ENCODE peak calls at places on chromosome 22, in four cellular contexts. R is uterus, P is IMR-90, E is H54. C is an unnamed sample.

GRCh38 chr22:29916007-29916544 is 33.1 kb downstream of the MTMR3 start:
- DNase-seq in R (no peak), P (peak), E (no peak), C (no peak)

GRCh38 chr22:50599816-50600454 is 658 bp upstream of the MAPK8IP2 start:
- DNase-seq in E (peak), R (no peak), P (no peak), C (peak)

GRCh38 chr22:44151661-44152060 is 29.1 kb upstream of the PARVG start:
- DNase-seq in E (peak), P (peak), R (no peak), C (no peak)

GRCh38 chr22:27445876-27446275 is 355.7 kb downstream of the MN1 start:
- DNase-seq in P (peak), E (no peak), R (peak), C (no peak)

GRCh38 chr22:36156515-36157419 is 3.8 kb downstream of the APOL3 start:
- DNase-seq in E (peak), P (peak), R (peak), C (peak)

GRCh38 chr22:28231423-28231822 is 312.4 kb upstream of the PITPNB start:
- DNase-seq in P (peak), R (no peak), E (no peak), C (no peak)

GRCh38 chr22:45587638-45588481 is 83.8 kb upstream of the ATXN10 start:
- DNase-seq in E (peak), P (peak), R (no peak), C (no peak)

GRCh38 chr22:41041532-41041931 is 50.9 kb upstream of the EP300 start:
- DNase-seq in P (no peak), R (no peak), E (no peak), C (no peak)

GRCh38 chr22:35457729-35458546 is 58.0 kb downstream of the MCM5 start:
- DNase-seq in R (no peak), E (no peak), P (peak), C (no peak)

GRCh38 chr22:19176175-19176630 is 2.3 kb downstream of the SLC25A1 start:
- DNase-seq in P (no peak), R (no peak), E (no peak), C (no peak)

GRCh38 chr22:19176732-19177131 is 1.8 kb downstream of the SLC25A1 start:
- DNase-seq in R (no peak), E (no peak), P (no peak), C (no peak)

GRCh38 chr22:19175026-19175601 is 3.4 kb downstream of the SLC25A1 start:
- DNase-seq in E (no peak), P (no peak), R (no peak), C (no peak)

GRCh38 chr22:19174106-19175025 is 4.2 kb downstream of the SLC25A1 start:
- DNase-seq in R (no peak), E (peak), P (peak), C (no peak)

GRCh38 chr22:19175602-19176174 is 2.8 kb downstream of the SLC25A1 start:
- DNase-seq in E (no peak), R (no peak), P (no peak), C (no peak)
- TF ChIP-seq POLR2A in E (no peak), R (no peak), P (no peak), C (no peak)

GRCh38 chr22:23767673-23768548 is at the start of gene CHCHD10:
- DNase-seq in R (peak), P (peak), E (no peak), C (peak)
- TF ChIP-seq POLR2A in R (no peak), P (no peak), E (peak), C (peak)

GRCh38 chr22:38871360-38872171 is 450 bp downstream of the CBX6 start:
- DNase-seq in R (no peak), P (no peak), E (no peak), C (peak)

GRCh38 chr22:38872831-38873248 is 824 bp upstream of the CBX6 start:
- DNase-seq in E (peak), R (peak), P (peak), C (peak)

GRCh38 chr22:38874529-38875222 is 2.7 kb upstream of the CBX6 start:
- DNase-seq in R (no peak), P (no peak), E (no peak), C (no peak)

GRCh38 chr22:38872172-38872830 is at the start of gene CBX6:
- DNase-seq in R (peak), E (peak), P (peak), C (peak)

GRCh38 chr22:38873469-38874411 is 1.7 kb upstream of the CBX6 start:
- DNase-seq in R (no peak), E (no peak), P (no peak), C (peak)
- TF ChIP-seq POLR2A in R (no peak), E (no peak), P (no peak), C (no peak)

GRCh38 chr22:24407278-24407665 is 20.1 kb upstream of the ADORA2A start:
- DNase-seq in R (no peak), E (no peak), P (no peak), C (no peak)
- TF ChIP-seq POLR2A in R (no peak), E (no peak), P (no peak), C (no peak)

DNA sequence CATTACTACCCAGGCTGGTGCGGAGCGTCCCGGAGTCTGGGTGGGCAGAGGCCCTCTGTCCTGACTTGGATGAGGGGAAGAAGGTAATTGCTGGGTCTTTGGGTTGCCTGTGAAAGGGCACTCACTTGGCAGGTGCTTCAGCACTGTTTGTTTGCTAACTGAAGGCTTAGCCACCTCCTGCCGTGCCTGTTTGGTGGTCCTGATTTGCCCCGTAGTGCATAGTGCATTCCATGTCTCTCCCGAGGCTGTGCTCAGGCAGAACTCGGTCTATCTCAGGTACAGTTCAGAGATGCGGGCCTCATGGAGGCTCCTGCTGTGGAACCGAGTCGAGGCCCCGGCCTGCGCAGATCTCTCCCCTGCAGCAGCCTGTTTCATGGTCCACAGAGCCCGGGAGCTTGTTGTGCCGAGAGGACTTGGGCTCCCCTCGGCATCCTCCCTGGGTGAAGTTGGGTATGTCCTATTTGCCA is 146.2 kb downstream of the TBC1D22A start:
- DNase-seq in E (no peak), R (no peak), P (no peak), C (no peak)
- TF ChIP-seq POLR2A in E (no peak), R (no peak), P (no peak), C (no peak)

DNA sequence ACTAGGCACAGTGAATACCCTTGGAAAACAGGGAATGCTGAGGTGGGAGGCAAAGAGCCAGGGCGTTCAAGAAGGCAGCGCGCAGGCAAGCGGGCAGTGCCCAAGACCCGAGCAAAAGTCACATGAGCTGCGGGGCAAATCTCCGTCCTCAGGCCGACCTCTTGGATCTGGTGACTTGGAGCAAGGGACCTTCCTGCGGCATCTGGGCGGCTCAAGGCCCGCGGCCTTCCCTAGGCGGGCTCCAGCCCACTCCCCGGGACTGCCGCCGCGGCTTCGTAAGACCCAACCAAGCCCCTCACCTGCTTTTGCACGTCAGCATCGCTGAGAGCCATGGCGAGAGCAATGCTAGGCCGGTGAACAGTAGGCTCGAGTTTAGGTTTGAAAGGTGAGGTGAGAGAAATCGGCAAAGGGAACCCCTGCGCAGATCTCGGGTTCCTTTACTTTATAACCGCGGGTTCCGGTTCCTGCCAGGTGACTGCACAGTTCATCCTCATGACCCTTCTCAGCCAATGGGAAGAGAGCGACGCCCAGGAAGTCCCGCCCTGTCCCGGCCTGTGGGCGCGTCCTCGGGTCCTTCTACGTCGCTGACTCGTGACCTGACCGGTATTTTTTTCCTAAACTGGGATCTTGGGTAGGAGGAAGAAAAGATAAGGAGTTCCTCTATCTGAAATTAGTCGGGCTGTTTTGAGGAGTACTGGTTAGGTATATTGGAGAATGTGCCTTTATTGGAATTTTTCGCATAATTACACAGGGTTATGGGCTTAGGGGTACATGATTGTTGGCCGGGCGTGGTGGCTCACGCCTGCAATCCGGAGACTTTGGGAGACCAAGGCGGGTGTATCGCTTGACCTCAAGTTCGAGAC is at the start of gene ATP6V1E1:
- DNase-seq in E (peak), P (peak), R (peak), C (peak)
- TF ChIP-seq POLR2A in E (peak), P (peak), R (peak), C (peak)

GRCh38 chr22:42933783-42934144 is 76.7 kb upstream of the ARFGAP3 start:
- DNase-seq in P (peak), R (no peak), E (peak), C (no peak)

GRCh38 chr22:42932197-42932519 is 75.1 kb upstream of the ARFGAP3 start:
- DNase-seq in R (no peak), E (no peak), P (no peak), C (no peak)

GRCh38 chr22:42931421-42932196 is 74.5 kb upstream of the ARFGAP3 start:
- DNase-seq in P (peak), R (no peak), E (no peak), C (no peak)

GRCh38 chr22:42934338-42934737 is 77.3 kb upstream of the ARFGAP3 start:
- DNase-seq in E (no peak), P (no peak), R (no peak), C (no peak)

GRCh38 chr22:42932857-42933782 is 76.0 kb upstream of the ARFGAP3 start:
- DNase-seq in R (no peak), P (peak), E (no peak), C (no peak)
- TF ChIP-seq POLR2A in R (no peak), P (peak), E (no peak), C (no peak)

GRCh38 chr22:22931557-22932270 is 44.1 kb downstream of the IGLL5 start:
- DNase-seq in P (no peak), R (no peak), E (no peak), C (no peak)
- TF ChIP-seq POLR2A in P (no peak), R (no peak), E (no peak), C (no peak)

C was measured in erythroblast.